ENCODE peak calls at places on chromosomes 6 and 20, in four cellular contexts. K is GM12892; Z is stimulated activated CD4-positive, alpha-beta T cell treated with anti-CD3 and anti-CD28 coated beads, Interleukin-4, amount 100 ng/mL, for 24 hours; C is AG08395. G is an unnamed sample.

GRCh38 chr6:100803264-100803663 is 77.9 kb downstream of the ASCC3 start:
- DNase-seq in K (no peak), Z (no peak), C (no peak), G (no peak)

GRCh38 chr6:30598912-30599624 is 18.0 kb downstream of the PPP1R10 start:
- DNase-seq in Z (no peak), C (no peak), K (no peak), G (no peak)

GRCh38 chr20:38499366-38499765 is 26.7 kb downstream of the RALGAPB start:
- DNase-seq in C (no peak), Z (no peak), K (no peak), G (no peak)

GRCh38 chr20:11436113-11436890 is 481.4 kb upstream of the BTBD3 start:
- DNase-seq in C (no peak), K (no peak), Z (no peak), G (no peak)

GRCh38 chr6:35724471-35724870 is 12.4 kb upstream of the ARMC12 start:
- DNase-seq in C (no peak), Z (no peak), K (no peak), G (no peak)

GRCh38 chr20:36856196-36856595 is 19.7 kb upstream of the TLDC2 start:
- DNase-seq in C (peak; percentile 35), K (no peak), Z (no peak), G (peak; percentile 90)

GRCh38 chr20:3808141-3808479 is 12.0 kb downstream of the CDC25B start:
- DNase-seq in K (no peak), C (peak; percentile 87), Z (no peak), G (peak; percentile 95)

GRCh38 chr6:156256161-156256560 is 521.0 kb upstream of the ARID1B start:
- DNase-seq in Z (peak; percentile 9), C (no peak), K (no peak), G (no peak)

GRCh38 chr6:145848555-145848954 is 34.0 kb upstream of the FBXO30 start:
- DNase-seq in C (no peak), K (no peak), Z (no peak), G (no peak)

GRCh38 chr20:63230800-63231268 is 4.9 kb upstream of the BIRC7 start:
- DNase-seq in K (no peak), Z (no peak), C (peak; percentile 73), G (no peak)

GRCh38 chr6:30543824-30544223 is 12.5 kb downstream of the GNL1 start:
- DNase-seq in Z (no peak), K (no peak), C (no peak), G (no peak)

GRCh38 chr6:797479-798077 is 104.6 kb upstream of the EXOC2 start:
- DNase-seq in C (peak; percentile 43), K (no peak), Z (peak; percentile 53), G (no peak)

G was measured in MG63.